ENCODE peak calls at places on chromosomes 16 and 17, in five cellular contexts. One of them, this sample, is unnamed.

GRCh38 chr17:48456584-48456983 is 26.6 kb upstream of the SKAP1 start:
- DNase-seq in mucosa of descending colon: no peak
- DNase-seq in prostate gland: no peak
- DNase-seq in cardiac muscle cell: no peak
- DNase-seq in AG04449: no peak
- DNase-seq in this sample: no peak

GRCh38 chr16:86868746-86869145 is 290.4 kb downstream of the FOXL1 start:
- DNase-seq in mucosa of descending colon: no peak
- DNase-seq in prostate gland: no peak
- DNase-seq in cardiac muscle cell: no peak
- DNase-seq in AG04449: no peak
- DNase-seq in this sample: no peak

GRCh38 chr16:48507346-48507745 is 102.6 kb downstream of the N4BP1 start:
- DNase-seq in mucosa of descending colon: no peak
- DNase-seq in prostate gland: no peak
- DNase-seq in cardiac muscle cell: no peak
- DNase-seq in AG04449: no peak
- DNase-seq in this sample: no peak

GRCh38 chr17:67421869-67422273 is 44.8 kb downstream of the PITPNC1 start:
- DNase-seq in mucosa of descending colon: no peak
- DNase-seq in prostate gland: peak; percentile 48
- DNase-seq in cardiac muscle cell: peak; percentile 36
- DNase-seq in AG04449: peak; percentile 42
- DNase-seq in this sample: no peak

GRCh38 chr16:10598157-10598556 is 17.8 kb upstream of the EMP2 start:
- DNase-seq in mucosa of descending colon: peak; percentile 90
- DNase-seq in prostate gland: no peak
- DNase-seq in cardiac muscle cell: no peak
- DNase-seq in AG04449: no peak
- DNase-seq in this sample: no peak

GRCh38 chr16:69927056-69927757 is 23.9 kb upstream of the CLEC18A start:
- DNase-seq in mucosa of descending colon: no peak
- DNase-seq in prostate gland: no peak
- DNase-seq in cardiac muscle cell: peak; percentile 94
- DNase-seq in AG04449: no peak
- DNase-seq in this sample: no peak

GRCh38 chr17:47895254-47895855 is 681 bp upstream of the SP2 start:
- DNase-seq in mucosa of descending colon: peak; percentile 62
- DNase-seq in prostate gland: peak; percentile 34
- DNase-seq in cardiac muscle cell: no peak
- DNase-seq in AG04449: no peak
- DNase-seq in this sample: no peak

GRCh38 chr16:7722761-7723160 is 390.1 kb downstream of the RBFOX1 start:
- DNase-seq in mucosa of descending colon: no peak
- DNase-seq in prostate gland: no peak
- DNase-seq in cardiac muscle cell: no peak
- DNase-seq in AG04449: no peak
- DNase-seq in this sample: no peak

GRCh38 chr16:80611171-80611929 is 70.6 kb downstream of the DYNLRB2 start:
- DNase-seq in mucosa of descending colon: no peak
- DNase-seq in prostate gland: no peak
- DNase-seq in cardiac muscle cell: no peak
- DNase-seq in AG04449: no peak
- DNase-seq in this sample: peak; percentile 69

GRCh38 chr17:60525347-60525623 is 757 bp downstream of the APPBP2 start:
- DNase-seq in mucosa of descending colon: no peak
- DNase-seq in prostate gland: peak; percentile 10
- DNase-seq in cardiac muscle cell: peak; percentile 38
- DNase-seq in AG04449: no peak
- DNase-seq in this sample: no peak

DNA sequence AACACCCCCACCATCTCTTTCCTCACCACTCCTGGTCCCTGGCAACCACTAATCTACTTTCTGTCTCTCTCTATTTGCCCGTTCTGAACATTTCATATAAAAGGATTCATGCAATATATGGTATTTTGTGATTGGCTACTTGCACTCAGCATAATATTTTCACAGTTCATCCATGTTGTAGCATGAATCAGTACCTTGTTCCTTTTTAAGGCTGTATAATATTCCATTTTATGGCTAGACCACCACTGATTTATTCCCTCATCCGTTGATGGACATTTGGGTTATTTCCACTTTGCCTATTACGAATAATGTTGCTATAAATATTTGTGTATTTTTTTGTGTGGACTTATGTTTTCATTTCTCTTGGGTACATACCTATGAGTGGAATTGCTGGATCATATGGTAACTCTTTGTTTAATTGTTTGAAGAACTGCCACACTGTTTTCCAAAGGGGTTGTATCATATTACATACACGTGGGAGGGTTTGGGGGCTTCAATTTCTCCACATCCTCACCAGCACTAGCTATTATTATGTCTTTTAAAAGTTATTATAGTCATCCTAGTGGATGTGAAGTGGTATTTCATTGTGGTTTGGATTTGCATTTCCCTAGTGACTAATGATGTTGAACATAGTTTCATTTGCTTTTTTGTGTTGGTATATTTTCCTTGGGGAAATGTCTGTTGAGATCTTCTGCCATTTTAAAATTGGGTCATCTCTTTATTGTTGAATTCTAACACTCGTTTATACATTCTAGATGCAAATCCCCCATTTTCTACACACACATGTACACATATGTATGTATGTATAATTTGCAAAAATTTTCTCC is 26.3 kb downstream of the SEC14L5 start:
- DNase-seq in mucosa of descending colon: no peak
- DNase-seq in prostate gland: no peak
- DNase-seq in cardiac muscle cell: no peak
- DNase-seq in AG04449: no peak
- DNase-seq in this sample: no peak
- TF ChIP-seq CTCF in mucosa of descending colon: no peak
- TF ChIP-seq CTCF in prostate gland: no peak
- TF ChIP-seq CTCF in cardiac muscle cell: no peak
- TF ChIP-seq CTCF in AG04449: no peak
- TF ChIP-seq CTCF in this sample: no peak

GRCh38 chr17:45022288-45022648 is 29.2 kb downstream of the DCAKD start:
- DNase-seq in mucosa of descending colon: no peak
- DNase-seq in prostate gland: no peak
- DNase-seq in cardiac muscle cell: no peak
- DNase-seq in AG04449: no peak
- DNase-seq in this sample: no peak
- TF ChIP-seq CTCF in mucosa of descending colon: no peak
- TF ChIP-seq CTCF in prostate gland: no peak
- TF ChIP-seq CTCF in cardiac muscle cell: no peak
- TF ChIP-seq CTCF in AG04449: no peak
- TF ChIP-seq CTCF in this sample: peak; percentile 9

GRCh38 chr17:29568331-29569244 is at the start of gene TP53I13:
- DNase-seq in mucosa of descending colon: peak; percentile 95
- DNase-seq in prostate gland: peak; percentile 88
- DNase-seq in cardiac muscle cell: peak; percentile 89
- DNase-seq in AG04449: no peak
- DNase-seq in this sample: peak; percentile 93
- TF ChIP-seq CTCF in mucosa of descending colon: no peak
- TF ChIP-seq CTCF in prostate gland: no peak
- TF ChIP-seq CTCF in cardiac muscle cell: no peak
- TF ChIP-seq CTCF in AG04449: no peak
- TF ChIP-seq CTCF in this sample: no peak

GRCh38 chr16:13839577-13839976 is 80.4 kb upstream of the ERCC4 start:
- DNase-seq in mucosa of descending colon: no peak
- DNase-seq in prostate gland: no peak
- DNase-seq in cardiac muscle cell: no peak
- DNase-seq in AG04449: no peak
- DNase-seq in this sample: no peak
- TF ChIP-seq CTCF in mucosa of descending colon: no peak
- TF ChIP-seq CTCF in prostate gland: no peak
- TF ChIP-seq CTCF in cardiac muscle cell: no peak
- TF ChIP-seq CTCF in AG04449: no peak
- TF ChIP-seq CTCF in this sample: no peak

GRCh38 chr17:57868007-57868774 is 18.3 kb upstream of the MRPS23 start:
- DNase-seq in mucosa of descending colon: peak; percentile 65
- DNase-seq in prostate gland: peak; percentile 78
- DNase-seq in cardiac muscle cell: peak; percentile 91
- DNase-seq in AG04449: peak; percentile 44
- DNase-seq in this sample: no peak
- TF ChIP-seq CTCF in mucosa of descending colon: no peak
- TF ChIP-seq CTCF in prostate gland: peak; percentile 62
- TF ChIP-seq CTCF in cardiac muscle cell: peak; percentile 55
- TF ChIP-seq CTCF in AG04449: peak; percentile 64
- TF ChIP-seq CTCF in this sample: peak; percentile 49

GRCh38 chr17:28367641-28368305 is 2.3 kb downstream of the VTN start:
- DNase-seq in mucosa of descending colon: no peak
- DNase-seq in prostate gland: no peak
- DNase-seq in cardiac muscle cell: no peak
- DNase-seq in AG04449: no peak
- DNase-seq in this sample: no peak

GRCh38 chr17:28365487-28365886 is 488 bp upstream of the SEBOX start:
- DNase-seq in mucosa of descending colon: no peak
- DNase-seq in prostate gland: no peak
- DNase-seq in cardiac muscle cell: no peak
- DNase-seq in AG04449: no peak
- DNase-seq in this sample: no peak

GRCh38 chr17:28368306-28368831 is 1.7 kb downstream of the VTN start:
- DNase-seq in mucosa of descending colon: no peak
- DNase-seq in prostate gland: no peak
- DNase-seq in cardiac muscle cell: no peak
- DNase-seq in AG04449: no peak
- DNase-seq in this sample: no peak

GRCh38 chr17:28364665-28365363 is at the start of gene SEBOX:
- DNase-seq in mucosa of descending colon: no peak
- DNase-seq in prostate gland: no peak
- DNase-seq in cardiac muscle cell: no peak
- DNase-seq in AG04449: no peak
- DNase-seq in this sample: no peak

GRCh38 chr17:28366605-28367004 is 1.6 kb upstream of the SEBOX start:
- DNase-seq in mucosa of descending colon: no peak
- DNase-seq in prostate gland: no peak
- DNase-seq in cardiac muscle cell: no peak
- DNase-seq in AG04449: no peak
- DNase-seq in this sample: no peak
- TF ChIP-seq CTCF in mucosa of descending colon: no peak
- TF ChIP-seq CTCF in prostate gland: no peak
- TF ChIP-seq CTCF in cardiac muscle cell: no peak
- TF ChIP-seq CTCF in AG04449: no peak
- TF ChIP-seq CTCF in this sample: no peak

GRCh38 chr17:81329927-81330883 is 35.1 kb upstream of the SLC38A10 start:
- DNase-seq in mucosa of descending colon: peak; percentile 71
- DNase-seq in prostate gland: no peak
- DNase-seq in cardiac muscle cell: no peak
- DNase-seq in AG04449: no peak
- DNase-seq in this sample: no peak
- TF ChIP-seq CTCF in mucosa of descending colon: no peak
- TF ChIP-seq CTCF in prostate gland: no peak
- TF ChIP-seq CTCF in cardiac muscle cell: no peak
- TF ChIP-seq CTCF in AG04449: no peak
- TF ChIP-seq CTCF in this sample: no peak

GRCh38 chr16:2005646-2006045 is 4.0 kb downstream of the ZNF598 start:
- DNase-seq in mucosa of descending colon: peak; percentile 38
- DNase-seq in prostate gland: no peak
- DNase-seq in cardiac muscle cell: no peak
- DNase-seq in AG04449: no peak
- DNase-seq in this sample: no peak
- TF ChIP-seq CTCF in mucosa of descending colon: no peak
- TF ChIP-seq CTCF in prostate gland: no peak
- TF ChIP-seq CTCF in cardiac muscle cell: no peak
- TF ChIP-seq CTCF in AG04449: no peak
- TF ChIP-seq CTCF in this sample: no peak